ENCODE peak calls at places on chromosome 12, in ten cellular contexts. K is CD8-positive, alpha-beta T cell; D is neural progenitor cell; H is IMR-90; R is right atrium auricular region; X is astrocyte; A is ovary; O is heart left ventricle; J is brain microvascular endothelial cell; Q is skeletal muscle cell. M is an unnamed sample.

GRCh38 chr12:51932218-51933076 is 19.1 kb upstream of the ACVR1B start:
- DNase-seq in O (no peak), Q (no peak), K (no peak), D (no peak), J (no peak), X (no peak), A (no peak), H (no peak), R (no peak), M (no peak)

GRCh38 chr12:49854976-49855375 is 12.1 kb upstream of the BCDIN3D start:
- DNase-seq in X (no peak), D (no peak), Q (no peak), O (no peak), H (no peak), R (no peak), K (no peak), J (no peak), A (no peak), M (no peak)

GRCh38 chr12:106945261-106945851 is 10.4 kb upstream of the TMEM263 start:
- DNase-seq in Q (no peak), O (no peak), D (peak; percentile 20), R (no peak), X (no peak), K (no peak), H (no peak), J (no peak), A (no peak), M (no peak)

GRCh38 chr12:68587448-68587873 is 23.2 kb upstream of the RAP1B start:
- DNase-seq in H (no peak), O (no peak), X (peak; percentile 19), J (no peak), Q (no peak), R (no peak), A (no peak), K (peak; percentile 56), D (no peak), M (no peak)

GRCh38 chr12:122998316-122998715 is 17.8 kb downstream of the ARL6IP4 start:
- DNase-seq in X (no peak), O (no peak), H (no peak), Q (no peak), A (no peak), K (no peak), R (no peak), D (no peak), J (no peak), M (no peak)

GRCh38 chr12:95547522-95548055 is 3.7 kb downstream of the USP44 start:
- DNase-seq in X (peak; percentile 31), O (no peak), A (no peak), K (no peak), Q (no peak), R (no peak), D (peak; percentile 54), H (peak; percentile 96), J (no peak), M (no peak)

GRCh38 chr12:53185582-53186153 is 4.9 kb upstream of the CSAD start:
- DNase-seq in H (no peak), Q (no peak), O (no peak), A (no peak), R (no peak), D (no peak), X (no peak), K (no peak), J (no peak), M (no peak)

GRCh38 chr12:52168019-52168717 is 23.6 kb downstream of the KRT80 start:
- DNase-seq in H (peak; percentile 88), O (no peak), D (no peak), X (no peak), A (no peak), R (no peak), Q (no peak), J (peak; percentile 78), K (no peak), M (no peak)

GRCh38 chr12:62724947-62725447 is 210.0 kb downstream of the PPM1H start:
- DNase-seq in Q (peak; percentile 93), X (peak; percentile 100), R (no peak), O (no peak), D (peak; percentile 74), J (peak; percentile 91), H (peak; percentile 96), A (peak; percentile 41), K (no peak), M (no peak)

GRCh38 chr12:65949009-65949623 is 124.8 kb downstream of the HMGA2 start:
- DNase-seq in R (no peak), D (no peak), O (no peak), J (no peak), K (no peak), A (no peak), H (no peak), Q (no peak), X (no peak), M (no peak)

GRCh38 chr12:65949986-65950385 is 125.7 kb downstream of the HMGA2 start:
- DNase-seq in X (no peak), K (no peak), Q (no peak), A (no peak), D (no peak), H (no peak), R (no peak), O (no peak), J (no peak), M (no peak)

GRCh38 chr12:65946419-65946818 is 122.1 kb downstream of the HMGA2 start:
- DNase-seq in X (no peak), Q (no peak), R (no peak), K (no peak), O (no peak), H (no peak), A (no peak), D (no peak), J (no peak), M (no peak)

GRCh38 chr12:65946821-65947220 is 122.5 kb downstream of the HMGA2 start:
- DNase-seq in H (peak; percentile 81), K (no peak), O (no peak), D (no peak), J (no peak), A (no peak), X (no peak), R (no peak), Q (no peak), M (no peak)

GRCh38 chr12:65948320-65949008 is 124.2 kb downstream of the HMGA2 start:
- DNase-seq in J (peak; percentile 89), A (peak; percentile 64), H (peak; percentile 96), D (peak; percentile 33), R (no peak), Q (peak; percentile 87), O (peak; percentile 76), X (peak; percentile 98), K (no peak), M (no peak)
- H3K4me3 ChIP-seq in J (no peak overlapping the region), A (no peak overlapping the region), H (no peak overlapping the region), D (no peak overlapping the region), R (no peak overlapping the region), Q (no peak overlapping the region), O (no peak overlapping the region), X (peak overlapping the region; percentile 4), K (no peak overlapping the region), M (no peak overlapping the region)

GRCh38 chr12:104701301-104701700 is 244.6 kb downstream of the CHST11 start:
- DNase-seq in X (no peak), Q (no peak), R (no peak), K (no peak), D (no peak), J (no peak), H (no peak), O (no peak), A (no peak), M (no peak)

GRCh38 chr12:104701756-104702155 is 245.0 kb downstream of the CHST11 start:
- DNase-seq in D (no peak), A (no peak), Q (no peak), K (no peak), H (no peak), O (no peak), R (no peak), J (no peak), X (no peak), M (no peak)

GRCh38 chr12:104700324-104700723 is 243.6 kb downstream of the CHST11 start:
- DNase-seq in A (no peak), Q (no peak), X (no peak), R (no peak), J (no peak), D (no peak), K (no peak), H (no peak), O (no peak), M (no peak)

GRCh38 chr12:104698871-104699270 is 242.1 kb downstream of the CHST11 start:
- DNase-seq in D (no peak), A (no peak), Q (no peak), R (no peak), H (peak; percentile 32), J (no peak), X (peak; percentile 47), K (no peak), O (no peak), M (no peak)

DNA sequence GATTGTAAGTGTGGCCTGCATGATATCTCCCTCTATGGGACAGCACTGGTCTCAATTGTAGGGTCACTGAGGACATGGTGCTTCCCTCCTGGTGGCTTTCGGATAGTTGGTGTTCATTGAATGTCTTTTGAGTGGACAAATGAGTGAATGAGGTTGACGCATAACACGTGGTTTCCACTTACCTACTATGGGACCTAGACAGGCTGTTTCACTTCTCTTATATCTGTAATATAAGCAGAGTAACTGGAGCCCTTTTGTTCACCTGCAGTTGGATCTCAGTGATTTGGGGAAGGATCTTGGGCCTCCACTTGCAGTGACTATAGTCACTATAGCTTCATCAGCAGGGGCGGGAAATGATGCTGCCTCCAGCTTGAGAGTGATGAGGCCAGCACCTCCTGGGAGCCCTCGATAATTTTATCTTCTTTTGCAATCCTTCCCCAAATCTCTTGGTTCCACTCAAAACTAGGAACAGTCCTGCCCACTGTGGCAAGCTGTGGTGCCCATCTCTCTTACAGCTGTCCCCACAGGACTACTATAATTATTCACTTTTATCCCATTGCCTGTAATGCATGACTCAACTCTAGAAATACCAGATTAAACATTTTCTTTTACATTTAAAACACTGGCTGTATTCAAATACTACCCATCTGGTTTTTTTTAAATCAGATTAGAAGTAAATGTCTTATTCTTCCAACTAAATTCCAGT is 242.9 kb downstream of the CHST11 start:
- DNase-seq in X (no peak), Q (no peak), R (no peak), H (peak; percentile 13), A (no peak), D (no peak), O (no peak), K (no peak), J (no peak), M (no peak)
- H3K4me3 ChIP-seq in X (no peak overlapping the region), Q (no peak overlapping the region), R (no peak overlapping the region), H (no peak overlapping the region), A (no peak overlapping the region), D (no peak overlapping the region), O (no peak overlapping the region), K (no peak overlapping the region), J (no peak overlapping the region), M (no peak overlapping the region)

GRCh38 chr12:2064078-2064507 is 11.3 kb downstream of the CACNA1C start:
- DNase-seq in J (no peak), Q (no peak), O (no peak), R (no peak), H (peak; percentile 59), K (no peak), D (no peak), X (peak; percentile 84), A (no peak), M (no peak)
- H3K4me3 ChIP-seq in J (no peak overlapping the region), Q (no peak overlapping the region), O (no peak overlapping the region), R (no peak overlapping the region), H (no peak overlapping the region), K (peak overlapping the region; percentile 35), D (no peak overlapping the region), X (no peak overlapping the region), A (no peak overlapping the region), M (peak overlapping the region; percentile 23)

DNA sequence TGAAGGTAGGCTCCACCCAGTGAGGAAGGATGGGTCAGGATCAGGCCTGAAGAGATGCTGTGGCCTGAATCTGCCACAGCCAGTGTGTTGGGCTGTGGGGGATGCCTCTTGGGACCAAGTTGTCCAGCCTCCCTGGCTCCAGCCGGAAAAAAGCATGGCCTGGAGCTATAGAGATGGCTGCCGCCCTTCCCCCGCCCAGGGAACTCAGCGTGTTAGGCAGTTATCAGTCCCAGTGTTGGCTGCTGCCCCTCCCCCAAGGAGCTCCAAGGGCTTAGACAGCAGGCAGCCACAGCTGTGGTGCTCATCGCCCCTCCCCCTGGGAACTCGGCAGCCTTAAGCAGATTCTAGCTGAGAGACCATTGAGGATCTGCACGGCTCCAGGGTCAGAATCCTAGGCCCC is 158.0 kb downstream of the CAPZA3 start:
- DNase-seq in H (no peak), R (no peak), Q (no peak), X (no peak), J (no peak), D (peak; percentile 84), O (peak; percentile 63), A (no peak), K (no peak), M (no peak)
- H3K4me3 ChIP-seq in H (no peak overlapping the region), R (no peak overlapping the region), Q (no peak overlapping the region), X (no peak overlapping the region), J (no peak overlapping the region), D (no peak overlapping the region), O (no peak overlapping the region), A (no peak overlapping the region), K (no peak overlapping the region), M (no peak overlapping the region)